ENCODE peak calls at places on chromosomes 1 and 21, in nine cellular contexts. V is fibroblast of lung, T is MM.1S, C is neural progenitor cell, I is K562, H is A673, Z is keratinocyte, Q is HCT116, B is PC-3. U is an unnamed sample.

GRCh38 chr1:16421201-16421600 is 16.0 kb downstream of the SPATA21 start:
- DNase-seq in Q (no peak), I (no peak), H (no peak), V (no peak), Z (no peak), C (no peak), B (no peak), T (no peak), U (no peak)

GRCh38 chr1:180842052-180842451 is 70.6 kb upstream of the KIAA1614 start:
- DNase-seq in Q (no peak), I (no peak), T (no peak), V (peak), C (peak), B (no peak), H (peak), Z (no peak), U (no peak)

GRCh38 chr1:222814536-222815366 is at the start of gene DISP1:
- DNase-seq in B (peak), Q (peak), Z (no peak), H (peak), T (peak), V (peak), C (peak), I (peak), U (peak)

GRCh38 chr1:60705026-60705425 is 377.3 kb upstream of the NFIA start:
- DNase-seq in Q (no peak), V (no peak), Z (no peak), T (no peak), H (no peak), C (no peak), I (no peak), B (no peak), U (no peak)

GRCh38 chr1:22829001-22829989 is 118.7 kb downstream of the EPHB2 start:
- DNase-seq in H (no peak), C (peak), V (no peak), T (no peak), Z (peak), I (no peak), B (no peak), Q (no peak), U (no peak)

GRCh38 chr1:54545916-54546635 is 2.0 kb upstream of the ACOT11 start:
- DNase-seq in C (no peak), V (no peak), I (no peak), B (no peak), Z (no peak), Q (no peak), H (no peak), T (no peak), U (no peak)

GRCh38 chr1:241485554-241485992 is 34.0 kb downstream of the FH start:
- DNase-seq in V (peak), I (peak), C (peak), B (peak), Z (no peak), T (peak), Q (peak), H (peak), U (peak)

GRCh38 chr1:37441490-37441889 is 32.9 kb upstream of the ZC3H12A start:
- DNase-seq in T (no peak), I (no peak), B (no peak), Q (no peak), C (no peak), H (no peak), V (no peak), Z (no peak), U (no peak)

GRCh38 chr21:31874817-31875216 is 2.0 kb downstream of the HUNK start:
- DNase-seq in Q (no peak), H (no peak), T (no peak), V (no peak), C (peak), B (no peak), Z (no peak), I (no peak), U (no peak)

GRCh38 chr1:218874801-218875400 is 298.8 kb upstream of the LYPLAL1 start:
- DNase-seq in B (peak), C (no peak), H (no peak), T (no peak), I (no peak), V (no peak), Q (no peak), Z (no peak), U (no peak)

GRCh38 chr1:30316056-30316455 is 407.3 kb downstream of the MATN1 start:
- DNase-seq in I (no peak), B (no peak), H (no peak), V (no peak), C (no peak), Q (no peak), T (no peak), Z (no peak), U (no peak)

GRCh38 chr1:226209307-226210059 is 14.0 kb upstream of the MIXL1 start:
- DNase-seq in Z (no peak), H (peak), V (no peak), T (no peak), B (no peak), C (no peak), I (no peak), Q (no peak), U (no peak)

GRCh38 chr21:29650561-29651022 is 289.2 kb downstream of the GRIK1 start:
- DNase-seq in H (no peak), C (no peak), Q (no peak), I (peak), T (no peak), B (no peak), V (no peak), Z (no peak), U (no peak)

GRCh38 chr1:157334041-157334440 is 195.8 kb upstream of the ETV3 start:
- DNase-seq in H (no peak), Q (no peak), Z (no peak), B (no peak), T (no peak), I (no peak), C (no peak), V (no peak), U (no peak)

GRCh38 chr1:36160949-36161485 is 5.1 kb downstream of the MAP7D1 start:
- DNase-seq in Q (no peak), T (peak), B (peak), H (peak), V (peak), I (peak), C (peak), Z (no peak), U (peak)

GRCh38 chr1:85494074-85494956 is 29.4 kb upstream of the DDAH1 start:
- DNase-seq in T (peak), V (no peak), Z (no peak), I (no peak), H (no peak), Q (no peak), B (no peak), C (no peak), U (no peak)

DNA sequence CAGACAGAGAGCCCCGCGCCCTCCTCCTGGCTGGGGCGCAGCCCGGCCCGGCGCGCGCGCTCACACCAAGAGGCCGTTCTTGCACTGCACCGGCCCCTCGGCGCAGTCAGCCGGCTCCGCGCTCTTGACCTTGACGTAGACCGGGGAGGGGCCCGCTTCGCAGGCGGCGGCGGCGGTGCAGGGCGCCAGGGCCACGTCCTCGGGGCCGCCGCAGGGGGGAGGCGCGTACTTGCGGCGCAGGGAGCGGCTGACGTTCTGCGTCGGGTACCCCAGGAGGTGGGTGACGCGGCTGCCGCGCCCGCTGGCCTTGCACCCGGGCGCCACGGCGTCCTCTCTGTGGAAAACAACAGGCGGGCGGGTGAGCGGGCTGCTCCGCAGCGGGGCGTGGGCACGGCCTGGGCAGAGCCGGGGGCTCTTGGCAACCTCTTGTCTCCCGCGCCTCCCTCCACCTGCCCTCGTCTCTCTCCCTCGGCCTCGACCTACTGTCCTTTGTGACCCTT is 7.7 kb downstream of the VSIG8 start:
- DNase-seq in Z (no peak), V (peak), C (no peak), Q (peak), T (peak), I (peak), B (peak), H (peak), U (peak)
- TF ChIP-seq CTCF in Z (no peak), V (no peak), C (no peak), Q (no peak), T (no peak), I (no peak), B (no peak), H (no peak), U (no peak)

DNA sequence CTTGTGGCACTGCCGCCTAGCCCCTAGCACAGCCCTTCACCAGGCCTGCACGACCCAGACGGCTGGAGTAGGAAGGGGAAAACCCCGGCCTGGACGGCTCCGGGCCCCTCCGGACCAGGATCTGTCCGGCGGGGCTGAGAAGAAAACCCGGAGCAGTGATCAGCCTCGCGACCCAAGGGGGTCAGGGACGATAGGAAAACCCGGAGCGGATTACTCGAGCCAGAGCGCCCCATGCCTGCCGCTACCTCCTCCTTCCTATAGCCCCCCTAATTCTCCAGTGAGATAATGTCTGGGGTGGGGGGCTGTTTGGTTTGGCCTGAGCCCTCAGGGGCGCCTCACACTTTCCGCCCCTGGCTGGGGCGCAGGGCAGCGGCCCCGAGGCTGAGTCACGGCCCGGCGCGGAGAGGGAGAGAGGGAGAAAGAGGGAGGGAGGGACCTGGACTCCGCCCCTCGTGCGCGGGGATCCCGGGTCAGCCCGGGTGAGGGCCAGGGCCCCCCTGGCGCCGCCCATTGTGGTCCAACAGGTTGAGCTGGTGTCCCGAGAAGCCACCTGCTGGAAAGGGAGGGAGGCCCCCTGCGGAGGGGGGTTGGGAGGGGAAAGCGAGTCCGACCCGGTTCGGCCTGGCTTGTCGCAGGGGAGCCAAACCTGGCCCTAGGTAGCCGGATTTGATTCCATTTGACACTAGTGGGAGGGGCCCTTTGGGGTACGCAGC is 1.7 kb upstream of the ZBTB7B start:
- DNase-seq in I (peak), Q (peak), Z (no peak), V (peak), T (peak), H (peak), C (peak), B (peak), U (peak)
- TF ChIP-seq EZH2 in I (no peak), Q (no peak), Z (no peak), V (no peak), T (no peak), H (no peak), C (no peak), B (no peak), U (no peak)

GRCh38 chr1:243931957-243932356 is 81.9 kb upstream of the AKT3 start:
- DNase-seq in T (no peak), C (no peak), H (no peak), Z (no peak), Q (no peak), I (no peak), B (no peak), V (no peak), U (no peak)
- TF ChIP-seq CTCF in T (no peak), C (no peak), H (no peak), Z (no peak), Q (no peak), I (no peak), B (no peak), V (no peak), U (no peak)

GRCh38 chr21:42218836-42219605 is at the start of gene ABCG1:
- DNase-seq in Q (no peak), V (no peak), T (peak), Z (no peak), B (peak), C (peak), I (no peak), H (peak), U (peak)

GRCh38 chr21:42221581-42222345 is 2.8 kb downstream of the ABCG1 start:
- DNase-seq in V (peak), C (no peak), H (no peak), B (no peak), Q (no peak), Z (no peak), I (no peak), T (no peak), U (peak)

GRCh38 chr21:42222386-42222785 is 3.4 kb downstream of the ABCG1 start:
- DNase-seq in H (no peak), C (no peak), V (no peak), T (no peak), B (no peak), Q (no peak), I (no peak), Z (no peak), U (no peak)

GRCh38 chr21:42219606-42220137 is 732 bp downstream of the ABCG1 start:
- DNase-seq in H (peak), V (no peak), Z (no peak), I (no peak), Q (no peak), T (peak), B (no peak), C (peak), U (no peak)

DNA sequence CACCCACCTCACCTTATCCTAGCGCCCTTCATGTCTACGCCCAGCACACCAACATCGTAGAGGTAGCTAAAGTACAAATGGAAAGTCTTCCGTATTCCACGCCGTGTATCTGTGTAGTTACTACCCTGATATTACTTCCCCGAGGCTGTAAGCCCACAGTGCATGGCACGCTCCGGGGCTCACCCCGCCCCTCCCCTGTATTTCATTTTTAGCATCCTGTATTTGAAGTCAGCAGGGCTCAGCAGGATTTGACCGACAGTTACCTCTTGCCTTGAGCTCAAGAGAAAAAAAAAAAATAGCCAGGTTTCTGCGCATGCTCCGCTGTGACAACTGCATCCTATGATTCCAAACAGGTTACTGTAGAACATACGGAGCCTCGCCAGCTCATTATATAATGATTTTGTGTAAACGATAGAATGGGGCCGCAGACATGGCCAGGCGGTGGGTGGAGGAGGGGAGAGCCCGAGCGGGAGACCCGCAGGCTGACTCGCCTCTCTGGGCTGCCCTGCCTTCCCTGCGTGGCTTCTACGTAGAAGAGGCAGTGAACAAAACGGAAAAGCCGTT is 1.3 kb downstream of the ABCG1 start:
- DNase-seq in V (peak), Z (peak), B (peak), C (peak), T (peak), I (peak), Q (no peak), H (peak), U (peak)
- TF ChIP-seq EZH2 in V (peak), Z (no peak), B (no peak), C (no peak), T (no peak), I (no peak), Q (no peak), H (no peak), U (no peak)

GRCh38 chr1:33093004-33093403 is 12.1 kb downstream of the AZIN2 start:
- DNase-seq in H (no peak), V (no peak), T (no peak), C (peak), Q (no peak), I (peak), Z (no peak), B (no peak), U (no peak)
- TF ChIP-seq CTCF in H (no peak), V (no peak), T (no peak), C (peak), Q (no peak), I (peak), Z (no peak), B (no peak), U (no peak)

DNA sequence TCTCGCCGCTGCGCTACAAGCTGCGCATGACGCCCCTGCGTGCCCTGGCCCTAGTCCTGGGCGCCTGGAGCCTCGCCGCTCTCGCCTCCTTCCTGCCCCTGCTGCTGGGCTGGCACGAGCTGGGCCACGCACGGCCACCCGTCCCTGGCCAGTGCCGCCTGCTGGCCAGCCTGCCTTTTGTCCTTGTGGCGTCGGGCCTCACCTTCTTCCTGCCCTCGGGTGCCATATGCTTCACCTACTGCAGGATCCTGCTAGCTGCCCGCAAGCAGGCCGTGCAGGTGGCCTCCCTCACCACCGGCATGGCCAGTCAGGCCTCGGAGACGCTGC is 1.4 kb downstream of the HTR6 start:
- DNase-seq in V (no peak), H (no peak), I (no peak), Q (no peak), C (no peak), T (no peak), B (no peak), Z (no peak), U (no peak)
- TF ChIP-seq EZH2 in V (peak), H (peak), I (no peak), Q (no peak), C (peak), T (no peak), B (no peak), Z (peak), U (no peak)

GRCh38 chr1:86975993-86976392 is 61.6 kb downstream of the HS2ST1 start:
- DNase-seq in B (no peak), I (no peak), C (no peak), Z (no peak), H (peak), V (no peak), Q (no peak), T (no peak), U (no peak)
- TF ChIP-seq CTCF in B (no peak), I (no peak), C (no peak), Z (no peak), H (no peak), V (no peak), Q (no peak), T (no peak), U (no peak)

GRCh38 chr1:918353-918752 is 5.4 kb upstream of the SAMD11 start:
- DNase-seq in T (no peak), H (no peak), C (no peak), I (no peak), B (no peak), Q (no peak), Z (no peak), V (no peak), U (no peak)

GRCh38 chr1:917076-917459 is 6.7 kb upstream of the SAMD11 start:
- DNase-seq in C (no peak), Z (no peak), I (no peak), Q (no peak), V (no peak), T (no peak), B (no peak), H (no peak), U (no peak)

GRCh38 chr1:918843-919242 is 4.9 kb upstream of the SAMD11 start:
- DNase-seq in T (no peak), H (no peak), Z (no peak), V (no peak), B (no peak), I (no peak), C (no peak), Q (no peak), U (no peak)

GRCh38 chr1:916173-917075 is 7.3 kb upstream of the SAMD11 start:
- DNase-seq in H (peak), C (no peak), B (no peak), T (no peak), Z (no peak), I (no peak), V (no peak), Q (no peak), U (no peak)

DNA sequence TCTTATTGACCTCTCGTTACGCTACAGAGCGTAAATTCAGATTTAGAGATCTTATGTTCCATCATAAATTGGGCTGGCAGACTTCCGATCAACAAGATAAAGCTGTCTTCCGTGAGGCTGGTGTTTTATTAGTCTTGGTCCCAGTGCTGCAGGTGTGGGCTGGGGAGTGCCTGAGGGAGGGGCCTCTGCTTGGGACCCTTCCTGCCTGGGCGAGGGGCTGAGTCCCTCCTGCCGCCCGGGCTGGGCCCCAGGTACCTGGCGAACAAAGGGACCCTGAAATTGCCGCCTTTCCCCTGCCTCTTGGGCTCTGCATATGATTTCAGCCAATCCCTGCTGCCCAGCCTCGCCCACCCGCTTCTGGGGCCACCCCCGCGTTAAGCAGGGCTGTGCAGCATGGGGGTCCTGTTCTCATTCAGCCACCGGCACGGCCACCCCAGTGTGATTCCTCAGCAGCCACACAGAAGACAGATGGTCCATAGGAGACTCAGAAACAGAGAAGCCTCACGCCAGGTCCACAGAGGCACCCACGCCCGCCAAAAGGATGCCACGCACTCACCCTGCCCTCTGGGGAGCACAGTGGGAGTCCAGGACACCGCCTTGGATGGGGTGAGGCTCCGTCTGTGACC is 6.1 kb upstream of the SAMD11 start:
- DNase-seq in Q (no peak), I (no peak), B (no peak), T (no peak), H (no peak), C (no peak), Z (no peak), V (no peak), U (no peak)
- TF ChIP-seq EZH2 in Q (no peak), I (no peak), B (no peak), T (no peak), H (no peak), C (no peak), Z (peak), V (no peak), U (no peak)

U was measured in mammary epithelial cell.